ENCODE peak calls at places on chromosome 9, in eight cellular contexts. T is ACHN, K is renal cortical epithelial cell, I is epithelial cell of esophagus, B is AG08395, U is BJ, L is activated gamma-delta T cell treated with Interleukin-2 at 50 U/mL for 16 hours, E is mesendoderm. M is an unnamed sample.

GRCh38 chr9:97046228-97046627 is 7.3 kb upstream of the CTSV start:
- DNase-seq in T (peak), K (peak), I (peak), B (no peak), U (no peak), L (no peak), E (peak), M (peak)

GRCh38 chr9:131657456-131657855 is 82.4 kb downstream of the RAPGEF1 start:
- DNase-seq in T (no peak), K (peak), I (peak), B (no peak), U (no peak), L (peak), E (no peak), M (no peak)

GRCh38 chr9:8855046-8855445 is 1055.5 kb upstream of the DMAC1 start:
- DNase-seq in T (peak), K (peak), I (no peak), B (no peak), U (no peak), L (no peak), E (peak), M (no peak)

GRCh38 chr9:114291886-114292590 is 30.9 kb upstream of the ORM1 start:
- DNase-seq in T (no peak), K (no peak), I (no peak), B (no peak), U (no peak), L (no peak), E (no peak), M (no peak)

GRCh38 chr9:38001430-38001829 is 67.6 kb downstream of the SHB start:
- DNase-seq in T (no peak), K (no peak), I (no peak), B (no peak), U (no peak), L (no peak), E (no peak), M (no peak)

GRCh38 chr9:18999173-18999785 is 33.7 kb downstream of the SAXO1 start:
- DNase-seq in T (no peak), K (no peak), I (no peak), B (no peak), U (no peak), L (no peak), E (no peak), M (no peak)

GRCh38 chr9:14340994-14341393 is 27.1 kb upstream of the NFIB start:
- DNase-seq in T (no peak), K (no peak), I (no peak), B (no peak), U (no peak), L (no peak), E (no peak), M (no peak)

GRCh38 chr9:36151306-36152210 is 15.0 kb downstream of the GLIPR2 start:
- DNase-seq in T (no peak), K (peak), I (peak), B (no peak), U (no peak), L (peak), E (peak), M (no peak)

GRCh38 chr9:108787664-108788048 is 68.1 kb downstream of the ACTL7B start:
- DNase-seq in T (no peak), K (no peak), I (peak), B (no peak), U (no peak), L (no peak), E (no peak), M (peak)

GRCh38 chr9:75734802-75735201 is 155.7 kb upstream of the PCSK5 start:
- DNase-seq in T (no peak), K (no peak), I (no peak), B (no peak), U (no peak), L (no peak), E (no peak), M (no peak)

GRCh38 chr9:87359958-87360601 is 137.6 kb upstream of the DAPK1 start:
- DNase-seq in T (no peak), K (no peak), I (no peak), B (no peak), U (no peak), L (no peak), E (no peak), M (no peak)

GRCh38 chr9:31372796-31373587 is 1011.5 kb upstream of the ACO1 start:
- DNase-seq in T (no peak), K (no peak), I (peak), B (no peak), U (no peak), L (no peak), E (no peak), M (peak)

GRCh38 chr9:93963969-93964368 is 8.8 kb upstream of the BARX1 start:
- DNase-seq in T (no peak), K (no peak), I (no peak), B (no peak), U (no peak), L (no peak), E (no peak), M (no peak)

GRCh38 chr9:125990793-125991220 is 243.6 kb downstream of the PBX3 start:
- DNase-seq in T (no peak), K (no peak), I (no peak), B (no peak), U (no peak), L (no peak), E (no peak), M (no peak)

GRCh38 chr9:133973111-133973790 is 18.9 kb downstream of the VAV2 start:
- DNase-seq in T (no peak), K (no peak), I (no peak), B (no peak), U (no peak), L (no peak), E (no peak), M (no peak)

GRCh38 chr9:28031521-28032177 is 458.4 kb upstream of the C9orf72 start:
- DNase-seq in T (no peak), K (no peak), I (no peak), B (no peak), U (no peak), L (no peak), E (peak), M (no peak)

GRCh38 chr9:5360341-5360740 is 20.7 kb upstream of the RLN1 start:
- DNase-seq in T (no peak), K (no peak), I (no peak), B (no peak), U (no peak), L (no peak), E (no peak), M (no peak)

GRCh38 chr9:82555408-82555807 is 507.5 kb downstream of the RASEF start:
- DNase-seq in T (no peak), K (no peak), I (no peak), B (no peak), U (no peak), L (no peak), E (no peak), M (no peak)

GRCh38 chr9:7226007-7226670 is 468.4 kb downstream of the KDM4C start:
- DNase-seq in T (no peak), K (no peak), I (no peak), B (no peak), U (no peak), L (no peak), E (no peak), M (no peak)

GRCh38 chr9:76512826-76513225 is 53.8 kb downstream of the GCNT1 start:
- DNase-seq in T (peak), K (peak), I (peak), B (no peak), U (no peak), L (no peak), E (no peak), M (peak)

GRCh38 chr9:132094314-132094791 is 14.7 kb upstream of the MED27 start:
- DNase-seq in T (no peak), K (peak), I (peak), B (no peak), U (peak), L (no peak), E (no peak), M (peak)

GRCh38 chr9:128323192-128323730 is 622 bp downstream of the COQ4 start:
- DNase-seq in T (peak), K (peak), I (peak), B (peak), U (no peak), L (no peak), E (no peak), M (no peak)

GRCh38 chr9:127661342-127661741 is 45.4 kb upstream of the CFAP157 start:
- DNase-seq in T (no peak), K (no peak), I (no peak), B (no peak), U (no peak), L (no peak), E (peak), M (no peak)

GRCh38 chr9:132032584-132032945 is 47.1 kb downstream of the MED27 start:
- DNase-seq in T (no peak), K (no peak), I (no peak), B (no peak), U (no peak), L (no peak), E (peak), M (no peak)

GRCh38 chr9:95109456-95109855 is 208.1 kb downstream of the FANCC start:
- DNase-seq in T (no peak), K (no peak), I (no peak), B (no peak), U (no peak), L (no peak), E (no peak), M (no peak)

GRCh38 chr9:101566904-101567724 is 27.7 kb downstream of the PPP3R2 start:
- DNase-seq in T (peak), K (peak), I (peak), B (peak), U (no peak), L (peak), E (peak), M (peak)

GRCh38 chr9:105141448-105142101 is 102.9 kb upstream of the SLC44A1 start:
- DNase-seq in T (no peak), K (no peak), I (no peak), B (no peak), U (no peak), L (no peak), E (no peak), M (no peak)

GRCh38 chr9:37197158-37198033 is 77.0 kb downstream of the ZCCHC7 start:
- DNase-seq in T (no peak), K (no peak), I (peak), B (no peak), U (no peak), L (no peak), E (peak), M (peak)

GRCh38 chr9:85941966-85942912 is 1.3 kb downstream of the NAA35 start:
- DNase-seq in T (no peak), K (no peak), I (no peak), B (peak), U (no peak), L (no peak), E (no peak), M (peak)

GRCh38 chr9:110015759-110016158 is 192.2 kb downstream of the C9orf152 start:
- DNase-seq in T (peak), K (peak), I (peak), B (no peak), U (no peak), L (no peak), E (peak), M (peak)

GRCh38 chr9:83002329-83002728 is 60.6 kb downstream of the RASEF start:
- DNase-seq in T (no peak), K (no peak), I (no peak), B (no peak), U (no peak), L (no peak), E (no peak), M (no peak)

GRCh38 chr9:81490605-81491331 is 198.6 kb downstream of the TLE1 start:
- DNase-seq in T (peak), K (peak), I (peak), B (peak), U (peak), L (no peak), E (no peak), M (peak)